ENCODE peak calls at places on chromosome 21, in seven cellular contexts. U is thoracic aorta; P is CD8-positive, alpha-beta memory T cell; X is stimulated activated CD8-positive, alpha-beta memory T cell treated with anti-CD3 and anti-CD28 coated beads, Interleukin-2, amount 100 ng/mL, for 48 hours; I is NCI-H1105 treated with DMSO at 0.1 percent for 48 hours; T is mucosa of gallbladder; W is Calu3. O is an unnamed sample.

GRCh38 chr21:38478782-38479181 is 19.5 kb downstream of the ERG start:
- DNase-seq in U (no peak), P (no peak), X (peak), I (no peak), T (no peak), W (no peak), O (no peak)

GRCh38 chr21:46022551-46023107 is 41.1 kb downstream of the COL6A1 start:
- DNase-seq in U (no peak), P (no peak), X (no peak), I (no peak), T (no peak), W (no peak), O (peak)

GRCh38 chr21:35850029-35850428 is 210.3 kb downstream of the SETD4 start:
- DNase-seq in U (no peak), P (no peak), X (no peak), I (no peak), T (no peak), W (no peak), O (no peak)

GRCh38 chr21:33127154-33127893 is 57.4 kb downstream of the OLIG1 start:
- DNase-seq in U (no peak), P (peak), X (peak), I (peak), T (peak), W (peak), O (peak)

GRCh38 chr21:27795418-27795817 is 828.5 kb upstream of the ADAMTS5 start:
- DNase-seq in U (no peak), P (no peak), X (no peak), I (no peak), T (no peak), W (no peak), O (no peak)

GRCh38 chr21:20971296-20971921 is 26.8 kb upstream of the NCAM2 start:
- DNase-seq in U (no peak), P (no peak), X (peak), I (peak), T (peak), W (peak), O (peak)

GRCh38 chr21:32306021-32306780 is 7.5 kb downstream of the MRAP start:
- DNase-seq in U (no peak), P (no peak), X (no peak), I (no peak), T (no peak), W (no peak), O (no peak)

GRCh38 chr21:15793547-15794235 is 63.9 kb downstream of the USP25 start:
- DNase-seq in U (no peak), P (no peak), X (no peak), I (no peak), T (no peak), W (no peak), O (no peak)

GRCh38 chr21:16587671-16588379 is 858.0 kb downstream of the USP25 start:
- DNase-seq in U (no peak), P (no peak), X (no peak), I (no peak), T (peak), W (no peak), O (peak)

GRCh38 chr21:35026617-35027557 is 22.2 kb downstream of the RUNX1 start:
- DNase-seq in U (no peak), P (peak), X (peak), I (no peak), T (peak), W (no peak), O (peak)

GRCh38 chr21:44592446-44593365 is at the start of gene KRTAP10-6:
- DNase-seq in U (no peak), P (no peak), X (no peak), I (no peak), T (no peak), W (no peak), O (no peak)

GRCh38 chr21:36486246-36486645 is 6.3 kb upstream of the CLDN14 start:
- DNase-seq in U (no peak), P (no peak), X (no peak), I (no peak), T (no peak), W (no peak), O (no peak)

GRCh38 chr21:38359090-38359489 is 102.3 kb downstream of the KCNJ15 start:
- DNase-seq in U (no peak), P (no peak), X (no peak), I (no peak), T (no peak), W (no peak), O (no peak)

GRCh38 chr21:46127239-46128105 is 27.9 kb downstream of the FTCD start:
- DNase-seq in U (no peak), P (peak), X (no peak), I (no peak), T (no peak), W (no peak), O (no peak)

GRCh38 chr21:41374867-41375533 is 13.2 kb downstream of the MX2 start:
- DNase-seq in U (no peak), P (peak), X (no peak), I (no peak), T (no peak), W (no peak), O (no peak)

GRCh38 chr21:45309069-45309521 is 21.4 kb upstream of the POFUT2 start:
- DNase-seq in U (no peak), P (peak), X (peak), I (no peak), T (peak), W (peak), O (peak)

GRCh38 chr21:25092441-25093011 is 514.8 kb downstream of the MRPL39 start:
- DNase-seq in U (no peak), P (no peak), X (no peak), I (no peak), T (no peak), W (no peak), O (no peak)

GRCh38 chr21:45466330-45467220 is 61.6 kb downstream of the COL18A1 start:
- DNase-seq in U (no peak), P (no peak), X (no peak), I (no peak), T (no peak), W (no peak), O (no peak)

GRCh38 chr21:42560517-42561179 is 47.0 kb downstream of the SLC37A1 start:
- DNase-seq in U (no peak), P (no peak), X (no peak), I (no peak), T (no peak), W (no peak), O (no peak)

GRCh38 chr21:17542371-17542992 is 29.6 kb downstream of the CXADR start:
- DNase-seq in U (no peak), P (no peak), X (no peak), I (peak), T (no peak), W (no peak), O (no peak)

GRCh38 chr21:28393279-28393678 is 599.4 kb downstream of the LTN1 start:
- DNase-seq in U (no peak), P (no peak), X (no peak), I (peak), T (peak), W (peak), O (peak)

GRCh38 chr21:32426592-32427051 is 14.1 kb downstream of the EVA1C start:
- DNase-seq in U (no peak), P (no peak), X (no peak), I (no peak), T (no peak), W (no peak), O (no peak)

GRCh38 chr21:39720126-39720778 is 24.7 kb upstream of the IGSF5 start:
- DNase-seq in U (no peak), P (no peak), X (no peak), I (no peak), T (no peak), W (no peak), O (no peak)

GRCh38 chr21:32771134-32771523 is 426 bp downstream of the PAXBP1 start:
- DNase-seq in U (no peak), P (peak), X (peak), I (peak), T (peak), W (peak), O (peak)

GRCh38 chr21:34282223-34282622 is 81.6 kb upstream of the KCNE2 start:
- DNase-seq in U (no peak), P (no peak), X (no peak), I (no peak), T (no peak), W (no peak), O (no peak)

GRCh38 chr21:30935121-30935888 is 53.9 kb upstream of the KRTAP11-1 start:
- DNase-seq in U (no peak), P (no peak), X (no peak), I (no peak), T (no peak), W (no peak), O (no peak)

GRCh38 chr21:21682172-21682571 is 684.0 kb downstream of the NCAM2 start:
- DNase-seq in U (no peak), P (no peak), X (no peak), I (no peak), T (no peak), W (no peak), O (no peak)

GRCh38 chr21:43189936-43190335 is 21.1 kb downstream of the CRYAA start:
- DNase-seq in U (no peak), P (no peak), X (no peak), I (no peak), T (no peak), W (no peak), O (no peak)

GRCh38 chr21:45363921-45364463 is 41.0 kb upstream of the COL18A1 start:
- DNase-seq in U (peak), P (no peak), X (peak), I (no peak), T (peak), W (peak), O (peak)

GRCh38 chr21:38925923-38926322 is 120.2 kb downstream of the ETS2 start:
- DNase-seq in U (peak), P (no peak), X (no peak), I (no peak), T (peak), W (no peak), O (peak)

GRCh38 chr21:28308516-28308915 is 684.2 kb downstream of the LTN1 start:
- DNase-seq in U (no peak), P (no peak), X (no peak), I (no peak), T (no peak), W (no peak), O (no peak)

GRCh38 chr21:26449161-26449560 is 123.9 kb downstream of the CYYR1 start:
- DNase-seq in U (no peak), P (no peak), X (no peak), I (no peak), T (no peak), W (no peak), O (peak)

GRCh38 chr21:16116798-16117197 is 387.0 kb downstream of the USP25 start:
- DNase-seq in U (no peak), P (no peak), X (no peak), I (no peak), T (no peak), W (no peak), O (no peak)

GRCh38 chr21:42436914-42437313 is 33.2 kb downstream of the UBASH3A start:
- DNase-seq in U (no peak), P (no peak), X (no peak), I (no peak), T (no peak), W (no peak), O (no peak)

GRCh38 chr21:32278068-32278467 is 781 bp downstream of the MIS18A start:
- DNase-seq in U (no peak), P (no peak), X (no peak), I (no peak), T (no peak), W (no peak), O (peak)

GRCh38 chr21:38243732-38244406 is 12.9 kb upstream of the KCNJ15 start:
- DNase-seq in U (no peak), P (no peak), X (no peak), I (no peak), T (no peak), W (no peak), O (no peak)

GRCh38 chr21:34274001-34274400 is 89.8 kb upstream of the KCNE2 start:
- DNase-seq in U (no peak), P (no peak), X (no peak), I (no peak), T (no peak), W (no peak), O (no peak)

GRCh38 chr21:37208056-37208705 is 59.0 kb downstream of the VPS26C start:
- DNase-seq in U (peak), P (no peak), X (no peak), I (no peak), T (peak), W (peak), O (no peak)

O was measured in hepatocyte.